ENCODE peak calls at places on chromosomes 6 and 20, in four cellular contexts. N is heart left ventricle, H is Peyer's patch, C is fibroblast of villous mesenchyme. L is an unnamed sample.

GRCh38 chr6:69286341-69286740 is 510.5 kb downstream of the LMBRD1 start:
- DNase-seq in C (no peak), N (no peak), H (no peak), L (no peak)

GRCh38 chr20:40668449-40669228 is 20.4 kb downstream of the MAFB start:
- DNase-seq in N (no peak), H (no peak), C (peak), L (no peak)

GRCh38 chr6:135179920-135180457 is 1.1 kb upstream of the MYB start:
- DNase-seq in N (no peak), H (no peak), C (no peak), L (no peak)

GRCh38 chr6:91428953-91429560 is 842.2 kb upstream of the MAP3K7 start:
- DNase-seq in C (no peak), H (no peak), N (no peak), L (no peak)

GRCh38 chr6:165487347-165487746 is 175.7 kb downstream of the PDE10A start:
- DNase-seq in N (peak), C (no peak), H (no peak), L (no peak)

GRCh38 chr20:9202440-9203080 is 133.7 kb downstream of the PLCB4 start:
- DNase-seq in N (no peak), C (no peak), H (no peak), L (no peak)

GRCh38 chr6:73264446-73264845 is 1.4 kb upstream of the KHDC1 start:
- DNase-seq in N (no peak), H (no peak), C (no peak), L (no peak)

GRCh38 chr20:59589051-59589450 is 15.3 kb upstream of the PHACTR3 start:
- DNase-seq in N (no peak), H (no peak), C (no peak), L (no peak)

GRCh38 chr20:11018668-11019170 is 344.9 kb upstream of the JAG1 start:
- DNase-seq in N (no peak), H (no peak), C (no peak), L (no peak)

GRCh38 chr6:1162367-1163275 is 149.3 kb upstream of the FOXQ1 start:
- DNase-seq in C (peak), N (no peak), H (no peak), L (no peak)

GRCh38 chr6:140180306-140180705 is 805.9 kb upstream of the CITED2 start:
- DNase-seq in N (no peak), H (no peak), C (no peak), L (no peak)

GRCh38 chr20:41476013-41476441 is 109.4 kb upstream of the EMILIN3 start:
- DNase-seq in C (peak), H (no peak), N (peak), L (no peak)

GRCh38 chr20:23050847-23051627 is 1.6 kb upstream of the THBD start:
- DNase-seq in C (peak), H (no peak), N (peak), L (peak)

GRCh38 chr6:134636221-134636830 is 313.6 kb downstream of the ALDH8A1 start:
- DNase-seq in H (no peak), N (peak), C (no peak), L (no peak)

GRCh38 chr6:80550271-80550670 is 443.8 kb downstream of the BCKDHB start:
- DNase-seq in N (no peak), H (no peak), C (peak), L (no peak)

GRCh38 chr6:3813150-3813780 is 35.9 kb upstream of the FAM50B start:
- DNase-seq in N (peak), C (peak), H (no peak), L (no peak)

GRCh38 chr6:113696960-113697359 is 160.2 kb upstream of the MARCKS start:
- DNase-seq in H (no peak), N (no peak), C (peak), L (no peak)

GRCh38 chr6:143234686-143235085 is 174.0 kb downstream of the AIG1 start:
- DNase-seq in C (no peak), N (no peak), H (no peak), L (no peak)

DNA sequence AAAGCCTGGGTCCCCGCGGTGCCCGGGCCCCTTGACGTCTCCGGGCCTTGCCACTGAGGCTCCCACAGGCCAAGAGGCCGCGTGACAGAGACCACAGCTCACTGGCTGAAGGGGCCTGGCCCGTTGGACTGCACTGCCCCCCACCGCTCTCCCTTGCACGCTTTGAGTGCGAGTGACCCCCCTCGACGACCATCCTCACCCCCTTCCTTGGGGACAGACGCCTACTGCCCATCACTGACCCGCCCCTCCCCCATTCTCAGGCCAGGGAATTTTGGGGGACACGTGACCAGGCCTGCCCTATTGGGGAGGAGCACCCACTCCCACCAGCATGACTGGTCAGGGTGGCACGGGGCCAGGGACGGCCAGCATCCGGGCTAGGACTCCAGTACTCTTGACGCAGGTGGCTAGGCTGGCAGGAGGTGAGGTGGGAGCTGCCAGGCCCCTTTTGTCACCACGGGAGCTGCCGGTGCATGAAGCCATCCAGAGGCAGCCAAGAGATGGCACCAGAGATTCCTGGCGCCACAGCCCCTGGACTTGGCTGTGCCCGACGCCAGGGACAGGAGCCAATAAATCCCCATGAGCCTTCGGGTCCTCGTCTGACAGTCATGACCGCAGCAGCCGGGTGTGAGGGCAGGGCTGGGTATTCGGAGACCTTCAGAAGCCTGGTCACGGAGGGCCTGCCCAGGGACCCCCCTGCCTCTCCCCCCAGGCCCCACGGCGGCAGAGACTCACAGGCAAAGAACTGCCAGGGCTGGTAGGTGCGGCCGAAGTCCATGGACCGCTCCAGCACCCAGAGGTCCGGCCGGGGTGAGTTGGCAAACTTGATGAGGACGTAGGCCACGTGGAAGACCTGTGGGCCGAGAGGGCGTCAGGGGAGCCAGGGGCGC is 14.5 kb downstream of the LAMA5 start:
- DNase-seq in C (no peak), N (peak), H (no peak), L (no peak)
- TF ChIP-seq CTCF in C (no peak), N (no peak), H (no peak), L (no peak)

GRCh38 chr20:15867899-15868298 is 705.3 kb downstream of the KIF16B start:
- DNase-seq in C (no peak), H (no peak), N (no peak), L (no peak)
- TF ChIP-seq CTCF in C (no peak), H (no peak), N (no peak), L (no peak)

DNA sequence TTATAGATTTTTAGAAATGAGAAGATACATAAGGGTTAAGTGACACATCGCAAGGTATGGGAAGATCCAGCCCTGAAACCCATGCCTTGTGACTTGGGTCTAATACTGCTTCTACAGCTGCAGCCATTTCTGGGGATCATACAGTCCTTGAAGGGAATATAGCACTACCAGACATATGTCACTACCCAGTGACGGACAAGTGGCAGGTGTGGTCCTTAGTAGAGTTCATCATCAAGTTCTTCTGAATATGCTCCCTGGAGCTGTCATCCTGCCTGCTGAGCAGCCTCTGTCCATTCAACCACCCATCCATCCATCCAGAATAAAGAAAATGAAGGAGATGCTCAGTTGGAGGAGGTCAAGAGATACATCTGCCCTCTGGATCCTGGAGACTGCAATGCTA is 118.6 kb upstream of the ASF1A start:
- DNase-seq in C (no peak), N (no peak), H (no peak), L (no peak)
- TF ChIP-seq CTCF in C (no peak), N (no peak), H (no peak), L (no peak)

GRCh38 chr20:21529863-21530262 is 16.0 kb upstream of the NKX2-2 start:
- DNase-seq in C (no peak), N (no peak), H (no peak), L (no peak)
- TF ChIP-seq CTCF in C (peak), N (no peak), H (no peak), L (no peak)

L was measured in natural killer cell.